ENCODE peak calls at places on chromosomes 3 and 15, in eight cellular contexts. A is NAMALWA; D is COR-L47; V is ureter; W is activated CD4-positive, alpha-beta T cell treated with anti-CD3 and anti-CD28 coated beads, Interleukin-2, amount 10 ng/mL, durations not matched to agents 7 days and 5 days; J is GM12865; G is SW480; L is amniotic epithelial cell. X is an unnamed sample.

GRCh38 chr15:80492874-80493273 is 88.7 kb downstream of the ARNT2 start:
- DNase-seq in D (no peak), G (no peak), J (no peak), L (no peak), V (peak; percentile 17), W (no peak), A (no peak), X (no peak)

GRCh38 chr3:102586485-102586884 is 151.7 kb downstream of the ZPLD1 start:
- DNase-seq in L (no peak), V (no peak), D (no peak), A (no peak), G (no peak), W (no peak), J (no peak), X (no peak)

GRCh38 chr3:8769088-8769822 is at the start of gene OXTR:
- DNase-seq in D (peak; percentile 23), L (peak; percentile 41), J (peak; percentile 82), V (no peak), A (peak; percentile 72), G (peak; percentile 47), W (peak; percentile 52), X (peak; percentile 78)

GRCh38 chr3:174737966-174738365 is 121.2 kb upstream of the NAALADL2 start:
- DNase-seq in J (no peak), W (no peak), L (no peak), D (no peak), A (no peak), V (no peak), G (no peak), X (no peak)

GRCh38 chr3:73453676-73454075 is 171.1 kb downstream of the PDZRN3 start:
- DNase-seq in A (no peak), L (no peak), J (no peak), W (no peak), G (no peak), V (no peak), D (no peak), X (peak; percentile 1)

GRCh38 chr3:8702560-8702959 is 31.0 kb upstream of the CAV3 start:
- DNase-seq in J (no peak), D (no peak), W (no peak), V (no peak), A (peak; percentile 37), L (no peak), G (no peak), X (no peak)

GRCh38 chr15:83837946-83838571 is 184.1 kb downstream of the ADAMTSL3 start:
- DNase-seq in V (no peak), G (peak; percentile 27), W (no peak), A (peak; percentile 42), L (no peak), D (peak; percentile 8), J (peak; percentile 27), X (peak; percentile 8)

GRCh38 chr3:126847061-126847460 is 135.9 kb upstream of the PLXNA1 start:
- DNase-seq in J (no peak), A (no peak), W (no peak), L (no peak), D (no peak), G (no peak), V (peak; percentile 13), X (no peak)

GRCh38 chr3:15291589-15292541 is 40.5 kb downstream of the SH3BP5 start:
- DNase-seq in D (no peak), J (peak; percentile 92), A (peak; percentile 34), L (peak; percentile 45), W (peak; percentile 86), G (no peak), V (no peak), X (peak; percentile 48)

GRCh38 chr3:190747566-190747965 is 114.9 kb downstream of the GMNC start:
- DNase-seq in L (peak; percentile 84), D (no peak), V (no peak), J (no peak), W (no peak), A (no peak), G (no peak), X (no peak)

X was measured in M059J.